ENCODE peak calls at places on chromosomes 1 and 21, in six cellular contexts. J is A549, N is breast epithelium, O is heart right ventricle, X is OCI-LY7, Q is PC-9. F is an unnamed sample.
A peak's percentile ranks its signal among the peaks of the same experiment; 100 is the strongest.

GRCh38 chr1:201456499-201457309 is 12.3 kb downstream of the PHLDA3 start:
- DNase-seq in J (peak; percentile 84), N (peak; percentile 83), O (peak; percentile 43), X (peak; percentile 21), Q (peak; percentile 76), F (peak; percentile 89)

GRCh38 chr21:19810779-19811178 is 1187.4 kb upstream of the NCAM2 start:
- DNase-seq in J (no peak), N (no peak), O (no peak), X (no peak), Q (no peak), F (no peak)

GRCh38 chr1:232306269-232306911 is 323.5 kb downstream of the SIPA1L2 start:
- DNase-seq in J (no peak), N (peak; percentile 64), O (peak; percentile 45), X (no peak), Q (no peak), F (no peak)

GRCh38 chr1:58620259-58620658 is 43.2 kb upstream of the TACSTD2 start:
- DNase-seq in J (no peak), N (no peak), O (no peak), X (no peak), Q (peak; percentile 75), F (no peak)

GRCh38 chr1:5297199-5297877 is 642.9 kb downstream of the AJAP1 start:
- DNase-seq in J (no peak), N (no peak), O (peak; percentile 19), X (no peak), Q (no peak), F (no peak)

GRCh38 chr1:159838715-159839114 is 12.0 kb downstream of the SLAMF8 start:
- DNase-seq in J (no peak), N (no peak), O (no peak), X (no peak), Q (no peak), F (no peak)

GRCh38 chr1:247639381-247639981 is 34.1 kb downstream of the OR2G3 start:
- DNase-seq in J (no peak), N (peak; percentile 72), O (peak; percentile 46), X (no peak), Q (no peak), F (no peak)

GRCh38 chr1:154493276-154493675 is 8.7 kb upstream of the TDRD10 start:
- DNase-seq in J (no peak), N (no peak), O (peak; percentile 41), X (peak; percentile 54), Q (no peak), F (no peak)

GRCh38 chr1:13662498-13662897 is 37.5 kb upstream of the PRDM2 start:
- DNase-seq in J (no peak), N (no peak), O (no peak), X (no peak), Q (no peak), F (peak; percentile 32)

GRCh38 chr1:64320470-64320869 is 117.0 kb downstream of the UBE2U start:
- DNase-seq in J (peak; percentile 10), N (no peak), O (no peak), X (no peak), Q (no peak), F (no peak)

GRCh38 chr1:65429078-65429477 is 8.6 kb downstream of the LEPR start:
- DNase-seq in J (no peak), N (no peak), O (no peak), X (no peak), Q (no peak), F (no peak)

GRCh38 chr1:31815752-31816484 is at the start of gene SPOCD1:
- DNase-seq in J (peak; percentile 86), N (no peak), O (peak; percentile 69), X (peak; percentile 87), Q (peak; percentile 88), F (peak; percentile 56)

GRCh38 chr1:34683616-34684015 is 71.2 kb upstream of the GJB5 start:
- DNase-seq in J (no peak), N (no peak), O (no peak), X (no peak), Q (no peak), F (no peak)

GRCh38 chr1:5967351-5968160 is 24.7 kb downstream of the NPHP4 start:
- DNase-seq in J (no peak), N (no peak), O (peak; percentile 53), X (no peak), Q (no peak), F (no peak)

GRCh38 chr1:200483491-200484143 is 73.8 kb upstream of the ZNF281 start:
- DNase-seq in J (peak; percentile 95), N (no peak), O (no peak), X (no peak), Q (peak; percentile 81), F (peak; percentile 99)

GRCh38 chr1:55050283-55050682 is 10.9 kb downstream of the PCSK9 start:
- DNase-seq in J (no peak), N (no peak), O (no peak), X (no peak), Q (no peak), F (no peak)

GRCh38 chr1:28553229-28553930 is 495 bp downstream of the TRNAU1AP start:
- DNase-seq in J (no peak), N (peak; percentile 22), O (peak; percentile 39), X (peak; percentile 59), Q (peak; percentile 45), F (peak; percentile 60)

GRCh38 chr1:3349968-3350299 is 104.5 kb upstream of the ARHGEF16 start:
- DNase-seq in J (no peak), N (no peak), O (no peak), X (no peak), Q (no peak), F (no peak)

GRCh38 chr1:221556435-221556834 is 185.5 kb downstream of the DUSP10 start:
- DNase-seq in J (no peak), N (no peak), O (no peak), X (no peak), Q (no peak), F (no peak)

GRCh38 chr1:110964400-110964903 is 730 bp upstream of the LRIF1 start:
- DNase-seq in J (no peak), N (no peak), O (no peak), X (no peak), Q (no peak), F (no peak)

GRCh38 chr1:100955322-100955721 is 59.4 kb downstream of the SLC30A7 start:
- DNase-seq in J (no peak), N (no peak), O (no peak), X (no peak), Q (no peak), F (peak; percentile 57)

GRCh38 chr1:32886012-32886827 is at the start of gene HPCA:
- DNase-seq in J (peak; percentile 38), N (no peak), O (peak; percentile 60), X (no peak), Q (peak; percentile 46), F (no peak)

GRCh38 chr1:66503841-66504470 is 30.0 kb upstream of the SGIP1 start:
- DNase-seq in J (peak; percentile 66), N (no peak), O (no peak), X (peak; percentile 52), Q (peak; percentile 22), F (no peak)

GRCh38 chr1:226938903-226939438 is 1.1 kb upstream of the COQ8A start:
- DNase-seq in J (peak; percentile 36), N (no peak), O (no peak), X (peak; percentile 13), Q (peak; percentile 21), F (peak; percentile 30)

GRCh38 chr1:23625459-23625858 is 66.1 kb upstream of the RPL11 start:
- DNase-seq in J (no peak), N (no peak), O (no peak), X (no peak), Q (no peak), F (no peak)

GRCh38 chr21:37619464-37619974 is 252.9 kb downstream of the DYRK1A start:
- DNase-seq in J (no peak), N (peak; percentile 58), O (peak; percentile 17), X (no peak), Q (no peak), F (peak; percentile 32)

GRCh38 chr1:58933599-58933926 is 149.7 kb upstream of the JUN start:
- DNase-seq in J (peak; percentile 81), N (no peak), O (no peak), X (no peak), Q (no peak), F (peak; percentile 58)

GRCh38 chr1:212030936-212031528 is 4.3 kb downstream of the INTS7 start:
- DNase-seq in J (peak; percentile 67), N (no peak), O (no peak), X (no peak), Q (no peak), F (peak; percentile 56)

DNA sequence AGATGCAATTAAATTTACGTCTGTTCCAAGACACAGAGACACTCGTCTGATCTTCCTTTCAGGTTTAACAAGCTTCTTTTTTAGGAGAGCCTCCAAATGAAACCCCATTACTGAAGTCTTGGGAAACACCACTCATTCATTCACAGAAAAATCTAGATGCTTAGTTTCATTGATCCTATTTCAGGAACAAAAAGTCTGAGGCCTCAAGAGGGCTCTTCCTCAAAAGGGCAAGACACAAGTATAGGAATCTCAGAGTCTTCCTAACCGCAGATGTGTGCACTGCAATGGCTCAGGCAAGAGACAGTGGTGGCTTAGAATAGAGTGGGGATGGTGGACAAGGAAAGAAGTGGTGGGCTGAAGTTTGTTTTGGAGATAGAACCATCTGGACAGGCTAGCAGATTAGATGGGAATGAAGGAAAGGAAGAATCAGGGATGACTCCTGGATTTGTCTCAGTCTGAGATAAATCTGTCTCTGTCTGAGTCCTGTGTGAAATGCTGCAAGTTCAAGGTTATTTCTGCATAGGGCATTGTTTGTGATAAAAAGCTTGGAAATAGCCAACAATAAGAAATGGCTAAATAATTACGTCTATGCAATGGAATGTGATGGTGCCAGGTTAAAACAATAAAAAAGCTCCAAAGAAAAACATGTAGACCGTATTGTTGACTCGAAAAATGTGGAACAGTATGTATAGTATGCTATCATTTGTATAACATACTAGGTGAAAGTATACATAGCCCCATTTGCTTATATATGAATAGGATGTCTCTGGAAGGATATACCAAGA is 8.9 kb upstream of the CTSE start:
- DNase-seq in J (no peak), N (no peak), O (no peak), X (no peak), Q (no peak), F (no peak)
- H3K4me1 ChIP-seq in J (peaks cover 3% of the 10 kb centered on the region), N (no peaks in the 10 kb centered on the region), O (no peaks in the 10 kb centered on the region), X (peaks cover 60% of the 10 kb centered on the region), Q (peaks cover 5% of the 10 kb centered on the region), F (no peaks in the 10 kb centered on the region)

GRCh38 chr1:92623187-92623778 is 136.6 kb upstream of the GFI1 start:
- DNase-seq in J (peak; percentile 3), N (no peak), O (no peak), X (peak; percentile 37), Q (no peak), F (no peak)
- TF ChIP-seq CTCF in J (peak; percentile 44), N (peak; percentile 16), O (peak; percentile 58), X (peak; percentile 84), Q (peak; percentile 80), F (peak; percentile 62)

GRCh38 chr1:193013005-193013404 is 46.2 kb downstream of the UCHL5 start:
- DNase-seq in J (no peak), N (no peak), O (no peak), X (no peak), Q (no peak), F (peak; percentile 61)
- H3K4me1 ChIP-seq in J (peaks cover 5% of the 10 kb centered on the region), N (no peaks in the 10 kb centered on the region), O (no peaks in the 10 kb centered on the region), X (no peaks in the 10 kb centered on the region), Q (no peaks in the 10 kb centered on the region), F (no peaks in the 10 kb centered on the region)

DNA sequence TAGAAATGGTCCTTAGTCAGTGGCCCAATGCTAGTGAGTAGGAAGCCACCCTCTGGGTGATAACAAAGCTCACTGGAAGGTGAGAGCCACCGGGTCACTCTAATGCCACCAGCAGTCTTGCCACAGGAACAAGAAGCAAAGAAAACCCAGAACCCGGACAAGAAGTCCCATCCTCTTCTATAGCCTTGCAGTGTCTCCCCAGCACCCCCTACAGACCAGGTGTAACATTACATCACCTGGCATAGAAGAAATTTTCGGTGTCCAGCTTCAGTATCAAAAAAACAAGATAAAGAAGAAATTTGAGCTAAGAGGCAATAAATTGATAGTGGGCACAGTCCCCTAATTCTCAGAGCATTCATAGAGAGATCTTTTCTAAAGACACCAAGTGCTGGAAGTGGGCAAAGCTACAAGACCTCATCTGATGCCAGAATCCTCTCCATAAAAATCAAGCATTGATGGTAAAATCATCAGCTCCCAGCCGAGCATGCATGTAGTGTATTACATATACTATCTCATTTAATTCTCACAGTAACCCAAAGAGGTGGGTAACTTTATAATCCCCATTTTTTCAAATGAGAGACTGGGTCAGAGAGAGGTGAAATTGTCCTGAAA is 491.0 kb downstream of the MATN1 start:
- DNase-seq in J (peak; percentile 6), N (no peak), O (no peak), X (peak; percentile 36), Q (no peak), F (peak; percentile 2)
- TF ChIP-seq CTCF in J (peak; percentile 14), N (no peak), O (peak; percentile 34), X (peak; percentile 87), Q (peak; percentile 70), F (peak; percentile 68)

F was measured in foreskin keratinocyte.